ENCODE peak calls at places on chromosome 11, in seven cellular contexts. One of them, this sample, is unnamed.

GRCh38 chr11:110565344-110565684 is 135.6 kb downstream of the FDX1 start:
- DNase-seq in tibial nerve: no peak
- DNase-seq in heart right ventricle: no peak
- DNase-seq in dorsolateral prefrontal cortex: no peak
- DNase-seq in thoracic aorta: no peak
- DNase-seq in A549: peak; percentile 11
- DNase-seq in GM23248: peak; percentile 42
- DNase-seq in this sample: no peak

GRCh38 chr11:36605221-36606216 is 7.5 kb upstream of the RAG2 start:
- DNase-seq in tibial nerve: no peak
- DNase-seq in heart right ventricle: no peak
- DNase-seq in dorsolateral prefrontal cortex: no peak
- DNase-seq in thoracic aorta: no peak
- DNase-seq in A549: no peak
- DNase-seq in GM23248: no peak
- DNase-seq in this sample: no peak

GRCh38 chr11:132734217-132734616 is 798.1 kb downstream of the OPCML start:
- DNase-seq in tibial nerve: no peak
- DNase-seq in heart right ventricle: no peak
- DNase-seq in dorsolateral prefrontal cortex: no peak
- DNase-seq in thoracic aorta: no peak
- DNase-seq in A549: no peak
- DNase-seq in GM23248: peak; percentile 92
- DNase-seq in this sample: no peak

GRCh38 chr11:27201454-27202302 is 161.1 kb downstream of the BBOX1 start:
- DNase-seq in tibial nerve: peak; percentile 79
- DNase-seq in heart right ventricle: peak; percentile 64
- DNase-seq in dorsolateral prefrontal cortex: no peak
- DNase-seq in thoracic aorta: peak; percentile 15
- DNase-seq in A549: peak; percentile 92
- DNase-seq in GM23248: peak; percentile 87
- DNase-seq in this sample: no peak

GRCh38 chr11:75400110-75400865 is 970 bp downstream of the RPS3 start:
- DNase-seq in tibial nerve: no peak
- DNase-seq in heart right ventricle: no peak
- DNase-seq in dorsolateral prefrontal cortex: no peak
- DNase-seq in thoracic aorta: no peak
- DNase-seq in A549: no peak
- DNase-seq in GM23248: peak; percentile 51
- DNase-seq in this sample: no peak

GRCh38 chr11:88104408-88104807 is 70.8 kb downstream of the RAB38 start:
- DNase-seq in tibial nerve: no peak
- DNase-seq in heart right ventricle: no peak
- DNase-seq in dorsolateral prefrontal cortex: no peak
- DNase-seq in thoracic aorta: no peak
- DNase-seq in A549: peak; percentile 81
- DNase-seq in GM23248: peak; percentile 6
- DNase-seq in this sample: no peak

GRCh38 chr11:126484266-126484665 is 128.8 kb downstream of the ST3GAL4 start:
- DNase-seq in tibial nerve: no peak
- DNase-seq in heart right ventricle: no peak
- DNase-seq in dorsolateral prefrontal cortex: no peak
- DNase-seq in thoracic aorta: no peak
- DNase-seq in A549: peak; percentile 52
- DNase-seq in GM23248: peak; percentile 69
- DNase-seq in this sample: no peak

GRCh38 chr11:111663820-111664219 is 61.6 kb downstream of the SIK2 start:
- DNase-seq in tibial nerve: no peak
- DNase-seq in heart right ventricle: peak; percentile 78
- DNase-seq in dorsolateral prefrontal cortex: no peak
- DNase-seq in thoracic aorta: no peak
- DNase-seq in A549: no peak
- DNase-seq in GM23248: peak; percentile 32
- DNase-seq in this sample: no peak

GRCh38 chr11:117979481-117980211 is 6.5 kb upstream of the IL10RA start:
- DNase-seq in tibial nerve: no peak
- DNase-seq in heart right ventricle: no peak
- DNase-seq in dorsolateral prefrontal cortex: no peak
- DNase-seq in thoracic aorta: no peak
- DNase-seq in A549: no peak
- DNase-seq in GM23248: no peak
- DNase-seq in this sample: no peak

GRCh38 chr11:120167659-120168058 is 29.7 kb upstream of the TRIM29 start:
- DNase-seq in tibial nerve: no peak
- DNase-seq in heart right ventricle: no peak
- DNase-seq in dorsolateral prefrontal cortex: no peak
- DNase-seq in thoracic aorta: no peak
- DNase-seq in A549: no peak
- DNase-seq in GM23248: no peak
- DNase-seq in this sample: no peak

GRCh38 chr11:114359342-114359741 is 41.0 kb downstream of the C11orf71 start:
- DNase-seq in tibial nerve: no peak
- DNase-seq in heart right ventricle: no peak
- DNase-seq in dorsolateral prefrontal cortex: no peak
- DNase-seq in thoracic aorta: no peak
- DNase-seq in A549: no peak
- DNase-seq in GM23248: peak; percentile 56
- DNase-seq in this sample: no peak

GRCh38 chr11:47388697-47389576 is 10.6 kb upstream of the SPI1 start:
- DNase-seq in tibial nerve: no peak
- DNase-seq in heart right ventricle: no peak
- DNase-seq in dorsolateral prefrontal cortex: no peak
- DNase-seq in thoracic aorta: no peak
- DNase-seq in A549: no peak
- DNase-seq in GM23248: no peak
- DNase-seq in this sample: no peak

DNA sequence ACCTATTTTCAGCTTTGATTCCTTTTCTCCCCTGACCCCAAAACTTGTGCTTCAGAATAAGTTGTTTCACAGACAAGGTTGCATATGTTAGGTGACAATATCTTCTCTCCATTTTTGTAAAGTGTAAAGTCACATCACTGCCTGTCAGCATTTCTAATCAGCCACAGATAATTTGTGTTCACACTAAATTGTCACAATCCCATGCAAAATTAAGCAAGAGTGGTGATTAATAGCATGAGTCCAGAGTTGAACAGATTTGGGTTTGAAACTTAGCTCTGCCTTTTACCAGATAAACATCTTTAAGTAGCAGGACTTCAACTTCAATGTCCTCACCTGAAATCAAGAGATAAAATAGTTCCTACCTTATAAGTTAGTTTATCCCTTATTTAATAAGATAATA is 80.1 kb downstream of the MICAL2 start:
- DNase-seq in tibial nerve: no peak
- DNase-seq in heart right ventricle: no peak
- DNase-seq in dorsolateral prefrontal cortex: no peak
- DNase-seq in thoracic aorta: no peak
- DNase-seq in A549: no peak
- DNase-seq in GM23248: no peak
- DNase-seq in this sample: no peak
- H3K27ac ChIP-seq in tibial nerve: no peak overlapping the region
- H3K27ac ChIP-seq in heart right ventricle: no peak overlapping the region
- H3K27ac ChIP-seq in dorsolateral prefrontal cortex: no peak overlapping the region
- H3K27ac ChIP-seq in thoracic aorta: peak overlapping the region; percentile 71
- H3K27ac ChIP-seq in A549: no peak overlapping the region
- H3K27ac ChIP-seq in GM23248: no peak overlapping the region
- H3K27ac ChIP-seq in this sample: no peak overlapping the region

GRCh38 chr11:73048446-73048845 is 93.7 kb downstream of the FCHSD2 start:
- DNase-seq in tibial nerve: no peak
- DNase-seq in heart right ventricle: no peak
- DNase-seq in dorsolateral prefrontal cortex: no peak
- DNase-seq in thoracic aorta: no peak
- DNase-seq in A549: no peak
- DNase-seq in GM23248: no peak
- DNase-seq in this sample: no peak

DNA sequence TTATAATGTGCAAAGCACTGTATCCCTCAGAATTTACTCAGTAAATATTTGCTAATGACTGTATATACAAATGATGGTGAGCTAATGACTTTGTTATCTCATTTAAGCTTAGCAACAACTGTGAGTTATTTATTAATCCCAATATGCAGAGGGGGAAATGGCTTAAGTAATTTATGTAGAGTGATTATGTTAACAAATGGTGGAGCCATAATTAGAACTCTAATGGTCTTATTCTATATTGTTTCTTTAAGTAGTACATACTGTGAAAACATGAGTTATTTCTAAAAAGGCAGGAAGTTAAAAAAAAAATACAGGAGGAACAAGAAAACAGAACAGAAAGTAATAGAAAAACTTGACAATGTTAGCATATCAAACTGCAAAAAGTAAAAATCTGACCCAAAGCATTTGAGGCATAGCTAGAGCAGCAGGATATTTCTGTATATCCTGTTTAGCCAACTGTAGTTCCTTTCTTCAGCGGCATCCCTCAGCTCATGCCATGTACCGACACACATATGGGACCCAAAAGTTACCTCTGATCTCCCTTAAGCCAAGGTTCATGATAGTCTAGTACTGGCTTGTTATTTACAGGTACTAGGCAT is 94.2 kb downstream of the FCHSD2 start:
- DNase-seq in tibial nerve: no peak
- DNase-seq in heart right ventricle: no peak
- DNase-seq in dorsolateral prefrontal cortex: no peak
- DNase-seq in thoracic aorta: no peak
- DNase-seq in A549: no peak
- DNase-seq in GM23248: no peak
- DNase-seq in this sample: no peak
- H3K27ac ChIP-seq in tibial nerve: no peak overlapping the region
- H3K27ac ChIP-seq in heart right ventricle: no peak overlapping the region
- H3K27ac ChIP-seq in dorsolateral prefrontal cortex: no peak overlapping the region
- H3K27ac ChIP-seq in thoracic aorta: peak overlapping the region; percentile 19
- H3K27ac ChIP-seq in A549: no peak overlapping the region
- H3K27ac ChIP-seq in GM23248: no peak overlapping the region
- H3K27ac ChIP-seq in this sample: no peak overlapping the region

DNA sequence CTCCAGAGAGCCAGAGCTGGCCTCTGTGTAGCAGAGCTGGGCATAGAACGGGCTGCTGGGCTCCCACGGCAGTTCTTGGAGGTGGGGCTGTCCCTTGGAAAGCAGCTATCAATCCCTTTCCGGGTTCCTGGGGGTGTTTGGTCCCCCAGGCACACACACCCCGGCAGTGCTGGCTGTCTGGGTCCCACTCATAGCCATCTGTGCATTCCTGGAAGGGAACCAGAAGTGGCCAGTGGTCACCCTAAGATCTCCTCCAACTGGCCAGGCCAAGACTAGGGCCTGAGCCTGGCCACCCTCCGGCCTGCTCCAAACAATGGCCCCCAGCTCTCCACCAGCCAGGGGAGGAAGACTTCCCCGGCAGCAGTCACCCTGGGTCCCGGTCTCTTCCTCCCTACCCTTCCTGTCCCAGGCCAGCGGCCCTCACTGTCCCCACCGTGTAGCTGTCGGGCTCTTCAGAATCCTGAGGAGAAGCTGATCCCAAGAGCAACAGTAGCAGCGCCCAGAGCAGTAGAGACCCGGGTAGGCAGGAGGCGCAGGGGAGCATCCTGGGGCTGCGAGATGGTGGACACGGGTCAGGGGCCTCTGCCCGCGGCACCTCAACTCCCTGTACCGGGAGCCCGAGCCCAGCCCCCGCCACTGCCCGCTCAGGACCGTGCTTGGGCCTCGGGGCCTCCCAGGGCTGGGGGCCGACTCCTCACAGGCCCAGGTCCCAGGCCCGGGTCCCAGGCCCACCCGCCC is 620 bp downstream of the EFEMP2 start:
- DNase-seq in tibial nerve: no peak
- DNase-seq in heart right ventricle: no peak
- DNase-seq in dorsolateral prefrontal cortex: no peak
- DNase-seq in thoracic aorta: no peak
- DNase-seq in A549: no peak
- DNase-seq in GM23248: peak; percentile 75
- DNase-seq in this sample: peak; percentile 17
- H3K27ac ChIP-seq in tibial nerve: peak overlapping the region; percentile 84
- H3K27ac ChIP-seq in heart right ventricle: peak overlapping the region; percentile 97
- H3K27ac ChIP-seq in dorsolateral prefrontal cortex: peak overlapping the region; percentile 47
- H3K27ac ChIP-seq in thoracic aorta: peak overlapping the region; percentile 93
- H3K27ac ChIP-seq in A549: no peak overlapping the region
- H3K27ac ChIP-seq in GM23248: peak overlapping the region; percentile 74
- H3K27ac ChIP-seq in this sample: peak overlapping the region; percentile 45

DNA sequence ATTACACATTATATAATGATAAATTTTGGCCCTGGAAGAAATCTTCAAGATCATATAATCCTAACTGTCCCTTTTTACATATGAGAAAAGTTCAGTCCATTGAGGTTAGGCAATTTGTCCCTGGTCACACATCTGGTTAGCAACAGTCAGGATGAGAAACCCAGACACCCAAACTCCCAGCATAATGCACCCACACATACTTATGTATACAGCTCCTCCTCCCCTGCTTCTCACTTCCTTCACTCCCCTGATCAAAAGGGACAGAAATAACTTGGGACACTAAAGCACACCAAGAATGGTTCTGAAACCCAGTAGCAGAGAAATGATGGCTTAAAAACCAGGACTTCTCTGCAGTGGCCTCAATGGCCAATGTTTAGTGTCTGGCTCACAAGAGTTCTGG is 11.1 kb downstream of the NUMA1 start:
- DNase-seq in tibial nerve: no peak
- DNase-seq in heart right ventricle: no peak
- DNase-seq in dorsolateral prefrontal cortex: no peak
- DNase-seq in thoracic aorta: no peak
- DNase-seq in A549: no peak
- DNase-seq in GM23248: peak; percentile 67
- DNase-seq in this sample: no peak
- H3K27ac ChIP-seq in tibial nerve: peak overlapping the region; percentile 10
- H3K27ac ChIP-seq in heart right ventricle: peak overlapping the region; percentile 51
- H3K27ac ChIP-seq in dorsolateral prefrontal cortex: peak overlapping the region; percentile 58
- H3K27ac ChIP-seq in thoracic aorta: peak overlapping the region; percentile 68
- H3K27ac ChIP-seq in A549: peak overlapping the region; percentile 58
- H3K27ac ChIP-seq in GM23248: peak overlapping the region; percentile 95
- H3K27ac ChIP-seq in this sample: peak overlapping the region; percentile 78

DNA sequence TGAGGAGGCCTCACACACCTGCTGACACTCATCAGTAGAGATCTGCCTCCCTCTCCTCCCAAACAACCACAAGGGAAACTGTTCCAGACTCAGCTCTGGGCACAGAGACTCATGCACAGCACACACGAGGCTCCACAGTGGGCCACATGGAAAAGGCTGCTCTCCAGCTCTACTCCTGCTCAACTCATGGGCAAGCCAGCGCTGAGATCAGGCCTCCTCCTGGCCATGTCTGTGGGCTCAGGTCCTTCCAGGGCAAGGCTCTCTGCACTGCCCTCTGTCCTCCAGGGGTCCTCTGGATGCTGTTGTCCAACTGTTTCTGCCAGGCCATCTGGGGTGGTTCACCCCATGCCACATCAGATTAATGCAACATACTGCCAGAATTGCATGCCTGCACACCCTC is 46.0 kb downstream of the PLEKHA7 start:
- DNase-seq in tibial nerve: no peak
- DNase-seq in heart right ventricle: no peak
- DNase-seq in dorsolateral prefrontal cortex: no peak
- DNase-seq in thoracic aorta: no peak
- DNase-seq in A549: no peak
- DNase-seq in GM23248: no peak
- DNase-seq in this sample: no peak
- H3K27ac ChIP-seq in tibial nerve: peak overlapping the region; percentile 19
- H3K27ac ChIP-seq in heart right ventricle: no peak overlapping the region
- H3K27ac ChIP-seq in dorsolateral prefrontal cortex: no peak overlapping the region
- H3K27ac ChIP-seq in thoracic aorta: no peak overlapping the region
- H3K27ac ChIP-seq in A549: no peak overlapping the region
- H3K27ac ChIP-seq in GM23248: no peak overlapping the region
- H3K27ac ChIP-seq in this sample: no peak overlapping the region